ENCODE peak calls at places on chromosomes 16 and 17, in seven cellular contexts. X is progenitor cell of endocrine pancreas; N is AG08395; I is A172; K is T-helper 1 cell; T is activated effector memory CD4-positive, alpha-beta T cell treated with Interleukin-2 at 50 U/mL for 16 hours; A is tibial artery. Y is an unnamed sample.

GRCh38 chr16:88419790-88420189 is 33.3 kb upstream of the ZFPM1 start:
- DNase-seq in X (no peak), N (no peak), I (no peak), K (no peak), T (no peak), A (no peak), Y (no peak)

GRCh38 chr17:38509772-38510423 is 81.6 kb downstream of the ARHGAP23 start:
- DNase-seq in X (no peak), N (no peak), I (no peak), K (no peak), T (no peak), A (no peak), Y (peak; percentile 73)

GRCh38 chr17:56038136-56038535 is 115.1 kb upstream of the ANKFN1 start:
- DNase-seq in X (no peak), N (no peak), I (no peak), K (no peak), T (no peak), A (no peak), Y (no peak)

GRCh38 chr17:48333034-48333491 is 97.0 kb downstream of the SKAP1 start:
- DNase-seq in X (no peak), N (peak; percentile 32), I (peak; percentile 60), K (no peak), T (no peak), A (no peak), Y (no peak)

GRCh38 chr16:21001262-21001661 is 100.7 kb downstream of the LYRM1 start:
- DNase-seq in X (no peak), N (peak; percentile 4), I (no peak), K (no peak), T (no peak), A (no peak), Y (no peak)

GRCh38 chr17:951388-952132 is 28.0 kb downstream of the NXN start:
- DNase-seq in X (peak; percentile 56), N (peak; percentile 95), I (peak; percentile 92), K (no peak), T (no peak), A (no peak), Y (peak; percentile 88)

GRCh38 chr16:57094911-57095310 is 2.5 kb downstream of the CPNE2 start:
- DNase-seq in X (no peak), N (no peak), I (no peak), K (no peak), T (no peak), A (no peak), Y (peak; percentile 56)

GRCh38 chr17:41308251-41308917 is 725 bp downstream of the KRTAP16-1 start:
- DNase-seq in X (no peak), N (peak; percentile 20), I (peak; percentile 42), K (peak; percentile 67), T (peak; percentile 84), A (no peak), Y (peak; percentile 87)

GRCh38 chr16:1760911-1761310 is 10.4 kb downstream of the NME3 start:
- DNase-seq in X (no peak), N (no peak), I (no peak), K (no peak), T (no peak), A (no peak), Y (no peak)

GRCh38 chr16:84598391-84598750 is 19.5 kb downstream of the COTL1 start:
- DNase-seq in X (no peak), N (no peak), I (no peak), K (no peak), T (no peak), A (no peak), Y (no peak)

GRCh38 chr17:41064301-41064700 is 1.4 kb downstream of the KRTAP2-4 start:
- DNase-seq in X (no peak), N (no peak), I (no peak), K (no peak), T (no peak), A (no peak), Y (no peak)

GRCh38 chr16:85665373-85665740 is 23.4 kb downstream of the GINS2 start:
- DNase-seq in X (no peak), N (no peak), I (no peak), K (no peak), T (no peak), A (no peak), Y (peak; percentile 45)

GRCh38 chr17:4594406-4595349 is 10.3 kb downstream of the SMTNL2 start:
- DNase-seq in X (peak; percentile 46), N (no peak), I (no peak), K (peak; percentile 4), T (peak; percentile 4), A (no peak), Y (peak; percentile 57)

GRCh38 chr17:5211458-5211857 is 19.8 kb upstream of the ZNF594 start:
- DNase-seq in X (no peak), N (no peak), I (no peak), K (no peak), T (no peak), A (no peak), Y (no peak)

Y was measured in kidney.